ENCODE peak calls at places on chromosomes 2 and 18, in seven cellular contexts. Q is neuronal stem cell, U is thoracic aorta, Z is A673, A is small intestine, V is adrenal gland, P is lower lobe of right lung. F is an unnamed sample.

GRCh38 chr2:146917430-146918037 is 927.3 kb upstream of the ACVR2A start:
- DNase-seq in Q (no peak), U (no peak), Z (peak; percentile 14), A (peak; percentile 40), V (no peak), P (no peak), F (no peak)

GRCh38 chr18:12679183-12679786 is 21.4 kb upstream of the SPIRE1 start:
- DNase-seq in Q (no peak), U (no peak), Z (peak; percentile 77), A (no peak), V (peak; percentile 79), P (peak; percentile 63), F (peak; percentile 79)

GRCh38 chr2:207165121-207166038 is at the start of gene KLF7:
- DNase-seq in Q (no peak), U (peak; percentile 14), Z (peak; percentile 46), A (peak; percentile 53), V (peak; percentile 80), P (peak; percentile 67), F (peak; percentile 87)

GRCh38 chr2:41999882-42000281 is 47.9 kb upstream of the PKDCC start:
- DNase-seq in Q (no peak), U (no peak), Z (no peak), A (no peak), V (no peak), P (no peak), F (no peak)

GRCh38 chr2:118254117-118254516 is 165.8 kb downstream of the INSIG2 start:
- DNase-seq in Q (no peak), U (no peak), Z (no peak), A (peak; percentile 59), V (peak; percentile 5), P (no peak), F (no peak)

GRCh38 chr2:73243884-73244570 is 9.9 kb downstream of the CCT7 start:
- DNase-seq in Q (no peak), U (no peak), Z (peak; percentile 21), A (no peak), V (peak; percentile 90), P (no peak), F (no peak)

GRCh38 chr2:20539133-20539719 is 92.4 kb downstream of the RHOB start:
- DNase-seq in Q (no peak), U (no peak), Z (no peak), A (peak; percentile 53), V (no peak), P (no peak), F (no peak)

GRCh38 chr2:216985658-216986141 is 125.8 kb upstream of the TNP1 start:
- DNase-seq in Q (peak; percentile 9), U (no peak), Z (no peak), A (no peak), V (no peak), P (no peak), F (no peak)

GRCh38 chr2:132678498-132678897 is 8.5 kb upstream of the LYPD1 start:
- DNase-seq in Q (no peak), U (no peak), Z (no peak), A (no peak), V (no peak), P (no peak), F (no peak)

GRCh38 chr2:83594261-83594660 is 864.8 kb downstream of the SUCLG1 start:
- DNase-seq in Q (no peak), U (no peak), Z (no peak), A (no peak), V (no peak), P (no peak), F (no peak)

GRCh38 chr2:20015482-20016083 is 3.1 kb upstream of the MATN3 start:
- DNase-seq in Q (peak; percentile 30), U (no peak), Z (peak; percentile 79), A (peak; percentile 66), V (no peak), P (no peak), F (no peak)

GRCh38 chr18:50870138-50870845 is 8.6 kb upstream of the ME2 start:
- DNase-seq in Q (no peak), U (no peak), Z (peak; percentile 37), A (no peak), V (no peak), P (peak; percentile 61), F (no peak)

GRCh38 chr18:57811477-57812125 is 8.5 kb upstream of the ATP8B1 start:
- DNase-seq in Q (no peak), U (no peak), Z (no peak), A (peak; percentile 45), V (peak; percentile 6), P (no peak), F (no peak)

GRCh38 chr18:11791131-11791530 is 60.1 kb upstream of the CHMP1B start:
- DNase-seq in Q (no peak), U (no peak), Z (no peak), A (no peak), V (no peak), P (no peak), F (no peak)

GRCh38 chr2:219252570-219252899 is 508 bp upstream of the TUBA4B start:
- DNase-seq in Q (no peak), U (no peak), Z (no peak), A (peak; percentile 29), V (no peak), P (no peak), F (no peak)

GRCh38 chr2:148130571-148130970 is 109.7 kb downstream of the MBD5 start:
- DNase-seq in Q (no peak), U (no peak), Z (no peak), A (no peak), V (no peak), P (no peak), F (no peak)

GRCh38 chr2:11932053-11932512 is 185.7 kb downstream of the LPIN1 start:
- DNase-seq in Q (no peak), U (no peak), Z (peak; percentile 18), A (no peak), V (no peak), P (no peak), F (no peak)

GRCh38 chr2:72027426-72028161 is 120.1 kb downstream of the CYP26B1 start:
- DNase-seq in Q (no peak), U (no peak), Z (no peak), A (no peak), V (peak; percentile 18), P (no peak), F (no peak)

GRCh38 chr2:212912445-212913103 is 238.8 kb downstream of the IKZF2 start:
- DNase-seq in Q (no peak), U (no peak), Z (peak; percentile 40), A (peak; percentile 11), V (no peak), P (no peak), F (peak; percentile 55)

GRCh38 chr2:222802502-222803196 is 58.2 kb upstream of the ACSL3 start:
- DNase-seq in Q (no peak), U (no peak), Z (no peak), A (no peak), V (no peak), P (no peak), F (no peak)

GRCh38 chr2:138846216-138846821 is 66.1 kb upstream of the NXPH2 start:
- DNase-seq in Q (no peak), U (no peak), Z (peak; percentile 77), A (peak; percentile 7), V (no peak), P (no peak), F (no peak)

GRCh38 chr2:146981921-146982320 is 862.9 kb upstream of the ACVR2A start:
- DNase-seq in Q (no peak), U (no peak), Z (no peak), A (no peak), V (no peak), P (no peak), F (no peak)

GRCh38 chr18:38369772-38370690 is 804.4 kb upstream of the CELF4 start:
- DNase-seq in Q (no peak), U (no peak), Z (no peak), A (no peak), V (no peak), P (no peak), F (no peak)

GRCh38 chr2:181036848-181037603 is 56.6 kb downstream of the UBE2E3 start:
- DNase-seq in Q (no peak), U (no peak), Z (no peak), A (no peak), V (no peak), P (no peak), F (no peak)

GRCh38 chr2:175742367-175742766 is 259.7 kb downstream of the LNPK start:
- DNase-seq in Q (no peak), U (no peak), Z (no peak), A (no peak), V (no peak), P (no peak), F (no peak)

GRCh38 chr2:126614529-126615279 is 41.3 kb upstream of the GYPC start:
- DNase-seq in Q (no peak), U (no peak), Z (no peak), A (no peak), V (no peak), P (no peak), F (no peak)

DNA sequence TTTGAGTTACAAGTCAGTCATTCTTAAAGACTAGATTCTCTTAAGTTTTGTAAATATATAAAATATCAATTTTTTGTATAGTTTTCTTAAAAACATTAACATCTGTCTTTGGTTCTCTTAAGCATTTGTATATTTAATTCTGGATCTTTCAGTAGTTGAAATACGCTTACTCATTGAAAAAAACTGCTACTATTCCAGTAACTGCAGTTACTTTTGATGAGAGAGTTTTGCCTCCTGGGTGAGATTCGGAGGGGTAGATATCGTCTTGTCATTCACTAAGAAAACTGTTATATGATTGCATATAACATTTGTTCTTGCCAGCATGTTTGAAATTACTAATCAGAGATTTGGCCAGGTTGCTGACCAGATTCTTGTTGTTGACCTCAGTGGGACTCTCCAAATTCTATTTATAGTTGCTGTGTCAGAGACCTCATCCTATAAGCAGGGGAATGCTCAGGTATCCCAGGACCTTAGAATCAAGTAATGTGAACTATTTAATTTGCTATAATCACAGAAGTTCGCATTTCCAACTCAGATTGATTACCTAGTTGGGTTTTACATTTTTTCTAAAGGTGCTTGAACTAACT is 7.9 kb downstream of the AGPS start:
- DNase-seq in Q (no peak), U (no peak), Z (no peak), A (no peak), V (no peak), P (no peak), F (no peak)
- H3K4me1 ChIP-seq in Q (no peaks in the 10 kb centered on the region), U (peaks cover 6% of the 10 kb centered on the region), Z (peaks cover 36% of the 10 kb centered on the region), A (peaks cover 16% of the 10 kb centered on the region), V (peaks cover 6% of the 10 kb centered on the region), P (peaks cover 40% of the 10 kb centered on the region), F (peaks cover 8% of the 10 kb centered on the region)

GRCh38 chr2:27931361-27931937 is 40.9 kb downstream of the BABAM2 start:
- DNase-seq in Q (no peak), U (no peak), Z (no peak), A (peak; percentile 35), V (no peak), P (no peak), F (no peak)
- H3K4me1 ChIP-seq in Q (no peaks in the 10 kb centered on the region), U (no peaks in the 10 kb centered on the region), Z (no peaks in the 10 kb centered on the region), A (peaks cover 3% of the 10 kb centered on the region), V (peaks cover 4% of the 10 kb centered on the region), P (no peaks in the 10 kb centered on the region), F (peaks cover 17% of the 10 kb centered on the region)

GRCh38 chr2:37654419-37654818 is 17.0 kb downstream of the CDC42EP3 start:
- DNase-seq in Q (no peak), U (no peak), Z (no peak), A (no peak), V (no peak), P (no peak), F (no peak)
- H3K4me1 ChIP-seq in Q (peaks cover 24% of the 10 kb centered on the region), U (peaks cover 49% of the 10 kb centered on the region), Z (peaks cover 14% of the 10 kb centered on the region), A (no peaks in the 10 kb centered on the region), V (peaks cover 5% of the 10 kb centered on the region), P (peaks cover 97% of the 10 kb centered on the region), F (peaks cover 18% of the 10 kb centered on the region)

DNA sequence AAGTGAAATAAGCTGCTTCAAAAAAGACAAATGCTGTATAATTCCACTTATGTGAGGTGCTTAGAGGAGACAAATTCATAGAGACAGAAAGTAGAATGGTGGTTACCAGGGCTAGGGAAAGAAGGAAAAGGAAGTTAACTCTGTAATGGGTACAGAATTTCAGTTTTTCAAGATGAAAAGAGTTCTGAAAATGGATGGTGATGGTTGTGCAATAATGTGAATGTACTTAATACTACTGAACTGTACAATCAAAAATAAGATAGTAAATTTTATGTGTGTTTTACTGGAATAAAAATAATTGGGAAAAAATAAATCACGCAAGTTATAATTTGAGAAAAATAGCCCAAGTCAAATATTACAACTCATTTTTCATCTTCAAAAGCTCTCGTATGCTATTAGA is 27.5 kb downstream of the ARHGAP25 start:
- DNase-seq in Q (no peak), U (no peak), Z (no peak), A (no peak), V (no peak), P (no peak), F (no peak)
- H3K4me1 ChIP-seq in Q (no peaks in the 10 kb centered on the region), U (peaks cover 13% of the 10 kb centered on the region), Z (no peaks in the 10 kb centered on the region), A (peaks cover 4% of the 10 kb centered on the region), V (no peaks in the 10 kb centered on the region), P (peaks cover 54% of the 10 kb centered on the region), F (no peaks in the 10 kb centered on the region)